ENCODE peak calls at places on chromosomes 13 and 19, in eight cellular contexts. One of them, this sample, is unnamed.

GRCh38 chr19:36258028-36258875 is 43.3 kb downstream of the ZNF146 start:
- DNase-seq in AG04450: no peak
- DNase-seq in esophagus muscularis mucosa: no peak
- DNase-seq in A549: no peak
- DNase-seq in hepatocyte: no peak
- DNase-seq in left ventricle myocardium inferior: no peak
- DNase-seq in small intestine: no peak
- DNase-seq in neural progenitor cell: no peak
- DNase-seq in this sample: no peak

GRCh38 chr13:94617389-94618000 is 15.8 kb downstream of the GPR180 start:
- DNase-seq in AG04450: no peak
- DNase-seq in esophagus muscularis mucosa: no peak
- DNase-seq in A549: no peak
- DNase-seq in hepatocyte: peak; percentile 40
- DNase-seq in left ventricle myocardium inferior: no peak
- DNase-seq in small intestine: peak; percentile 37
- DNase-seq in neural progenitor cell: no peak
- DNase-seq in this sample: no peak

GRCh38 chr13:114161644-114162532 is 17.2 kb upstream of the CFAP97D2 start:
- DNase-seq in AG04450: no peak
- DNase-seq in esophagus muscularis mucosa: no peak
- DNase-seq in A549: no peak
- DNase-seq in hepatocyte: peak; percentile 55
- DNase-seq in left ventricle myocardium inferior: peak; percentile 55
- DNase-seq in small intestine: peak; percentile 65
- DNase-seq in neural progenitor cell: no peak
- DNase-seq in this sample: no peak

GRCh38 chr19:51572415-51572814 is 1.3 kb downstream of the ZNF175 start:
- DNase-seq in AG04450: no peak
- DNase-seq in esophagus muscularis mucosa: no peak
- DNase-seq in A549: no peak
- DNase-seq in hepatocyte: no peak
- DNase-seq in left ventricle myocardium inferior: no peak
- DNase-seq in small intestine: no peak
- DNase-seq in neural progenitor cell: no peak
- DNase-seq in this sample: no peak

GRCh38 chr13:37618554-37618953 is 20.0 kb upstream of the POSTN start:
- DNase-seq in AG04450: no peak
- DNase-seq in esophagus muscularis mucosa: no peak
- DNase-seq in A549: no peak
- DNase-seq in hepatocyte: no peak
- DNase-seq in left ventricle myocardium inferior: no peak
- DNase-seq in small intestine: no peak
- DNase-seq in neural progenitor cell: no peak
- DNase-seq in this sample: no peak

GRCh38 chr19:2986951-2987491 is 9.7 kb downstream of the TLE6 start:
- DNase-seq in AG04450: no peak
- DNase-seq in esophagus muscularis mucosa: no peak
- DNase-seq in A549: no peak
- DNase-seq in hepatocyte: no peak
- DNase-seq in left ventricle myocardium inferior: no peak
- DNase-seq in small intestine: no peak
- DNase-seq in neural progenitor cell: peak; percentile 89
- DNase-seq in this sample: no peak

GRCh38 chr13:85417807-85418206 is 381.4 kb downstream of the SLITRK6 start:
- DNase-seq in AG04450: no peak
- DNase-seq in esophagus muscularis mucosa: no peak
- DNase-seq in A549: no peak
- DNase-seq in hepatocyte: no peak
- DNase-seq in left ventricle myocardium inferior: no peak
- DNase-seq in small intestine: peak; percentile 0
- DNase-seq in neural progenitor cell: no peak
- DNase-seq in this sample: no peak

GRCh38 chr19:6164906-6165531 is 29.6 kb downstream of the ACSBG2 start:
- DNase-seq in AG04450: no peak
- DNase-seq in esophagus muscularis mucosa: no peak
- DNase-seq in A549: no peak
- DNase-seq in hepatocyte: no peak
- DNase-seq in left ventricle myocardium inferior: no peak
- DNase-seq in small intestine: no peak
- DNase-seq in neural progenitor cell: no peak
- DNase-seq in this sample: no peak

GRCh38 chr19:55467236-55468053 is 2.9 kb upstream of the C19orf85 start:
- DNase-seq in AG04450: no peak
- DNase-seq in esophagus muscularis mucosa: no peak
- DNase-seq in A549: peak; percentile 73
- DNase-seq in hepatocyte: peak; percentile 76
- DNase-seq in left ventricle myocardium inferior: peak; percentile 69
- DNase-seq in small intestine: peak; percentile 59
- DNase-seq in neural progenitor cell: peak; percentile 70
- DNase-seq in this sample: no peak

GRCh38 chr13:111480976-111481375 is 160.5 kb downstream of the TEX29 start:
- DNase-seq in AG04450: no peak
- DNase-seq in esophagus muscularis mucosa: no peak
- DNase-seq in A549: no peak
- DNase-seq in hepatocyte: no peak
- DNase-seq in left ventricle myocardium inferior: no peak
- DNase-seq in small intestine: no peak
- DNase-seq in neural progenitor cell: no peak
- DNase-seq in this sample: no peak

GRCh38 chr13:49400755-49401659 is 42.9 kb downstream of the CAB39L start:
- DNase-seq in AG04450: peak; percentile 41
- DNase-seq in esophagus muscularis mucosa: no peak
- DNase-seq in A549: no peak
- DNase-seq in hepatocyte: peak; percentile 71
- DNase-seq in left ventricle myocardium inferior: no peak
- DNase-seq in small intestine: peak; percentile 38
- DNase-seq in neural progenitor cell: peak; percentile 22
- DNase-seq in this sample: peak; percentile 47

GRCh38 chr13:44648392-44649117 is 72.4 kb upstream of the TSC22D1 start:
- DNase-seq in AG04450: no peak
- DNase-seq in esophagus muscularis mucosa: no peak
- DNase-seq in A549: peak; percentile 6
- DNase-seq in hepatocyte: peak; percentile 16
- DNase-seq in left ventricle myocardium inferior: no peak
- DNase-seq in small intestine: peak; percentile 44
- DNase-seq in neural progenitor cell: no peak
- DNase-seq in this sample: no peak

GRCh38 chr19:1384085-1384462 is 367 bp downstream of the NDUFS7 start:
- DNase-seq in AG04450: no peak
- DNase-seq in esophagus muscularis mucosa: no peak
- DNase-seq in A549: no peak
- DNase-seq in hepatocyte: no peak
- DNase-seq in left ventricle myocardium inferior: no peak
- DNase-seq in small intestine: no peak
- DNase-seq in neural progenitor cell: no peak
- DNase-seq in this sample: no peak

GRCh38 chr19:17929056-17929455 is 3.8 kb upstream of the CCDC124 start:
- DNase-seq in AG04450: no peak
- DNase-seq in esophagus muscularis mucosa: no peak
- DNase-seq in A549: no peak
- DNase-seq in hepatocyte: no peak
- DNase-seq in left ventricle myocardium inferior: no peak
- DNase-seq in small intestine: no peak
- DNase-seq in neural progenitor cell: no peak
- DNase-seq in this sample: no peak

GRCh38 chr13:110964229-110965037 is 49.6 kb upstream of the ANKRD10 start:
- DNase-seq in AG04450: no peak
- DNase-seq in esophagus muscularis mucosa: peak; percentile 50
- DNase-seq in A549: no peak
- DNase-seq in hepatocyte: peak; percentile 22
- DNase-seq in left ventricle myocardium inferior: no peak
- DNase-seq in small intestine: peak; percentile 12
- DNase-seq in neural progenitor cell: no peak
- DNase-seq in this sample: no peak

GRCh38 chr19:16447015-16447384 is 24.8 kb downstream of the EPS15L1 start:
- DNase-seq in AG04450: peak; percentile 70
- DNase-seq in esophagus muscularis mucosa: no peak
- DNase-seq in A549: no peak
- DNase-seq in hepatocyte: peak; percentile 91
- DNase-seq in left ventricle myocardium inferior: peak; percentile 82
- DNase-seq in small intestine: peak; percentile 23
- DNase-seq in neural progenitor cell: no peak
- DNase-seq in this sample: peak; percentile 45

GRCh38 chr13:110285991-110286923 is 20.7 kb downstream of the COL4A1 start:
- DNase-seq in AG04450: no peak
- DNase-seq in esophagus muscularis mucosa: no peak
- DNase-seq in A549: no peak
- DNase-seq in hepatocyte: no peak
- DNase-seq in left ventricle myocardium inferior: no peak
- DNase-seq in small intestine: no peak
- DNase-seq in neural progenitor cell: no peak
- DNase-seq in this sample: no peak

GRCh38 chr13:63910406-63910957 is 2494.8 kb upstream of the PCDH20 start:
- DNase-seq in AG04450: no peak
- DNase-seq in esophagus muscularis mucosa: no peak
- DNase-seq in A549: no peak
- DNase-seq in hepatocyte: peak; percentile 7
- DNase-seq in left ventricle myocardium inferior: no peak
- DNase-seq in small intestine: no peak
- DNase-seq in neural progenitor cell: peak; percentile 66
- DNase-seq in this sample: no peak

GRCh38 chr19:42363614-42364346 is 26.3 kb downstream of the CNFN start:
- DNase-seq in AG04450: no peak
- DNase-seq in esophagus muscularis mucosa: no peak
- DNase-seq in A549: no peak
- DNase-seq in hepatocyte: no peak
- DNase-seq in left ventricle myocardium inferior: no peak
- DNase-seq in small intestine: no peak
- DNase-seq in neural progenitor cell: no peak
- DNase-seq in this sample: no peak
- H3K27ac ChIP-seq in AG04450: no peak overlapping the region
- H3K27ac ChIP-seq in esophagus muscularis mucosa: no peak overlapping the region
- H3K27ac ChIP-seq in A549: no peak overlapping the region
- H3K27ac ChIP-seq in hepatocyte: no peak overlapping the region
- H3K27ac ChIP-seq in left ventricle myocardium inferior: peak overlapping the region; percentile 82
- H3K27ac ChIP-seq in small intestine: no peak overlapping the region
- H3K27ac ChIP-seq in neural progenitor cell: no peak overlapping the region
- H3K27ac ChIP-seq in this sample: no peak overlapping the region

GRCh38 chr13:20942938-20943518 is 40.5 kb upstream of the XPO4 start:
- DNase-seq in AG04450: no peak
- DNase-seq in esophagus muscularis mucosa: no peak
- DNase-seq in A549: no peak
- DNase-seq in hepatocyte: no peak
- DNase-seq in left ventricle myocardium inferior: no peak
- DNase-seq in small intestine: no peak
- DNase-seq in neural progenitor cell: no peak
- DNase-seq in this sample: no peak
- H3K27ac ChIP-seq in AG04450: peak overlapping the region; percentile 61
- H3K27ac ChIP-seq in esophagus muscularis mucosa: peak overlapping the region; percentile 71
- H3K27ac ChIP-seq in A549: peak overlapping the region; percentile 44
- H3K27ac ChIP-seq in hepatocyte: peak overlapping the region; percentile 58
- H3K27ac ChIP-seq in left ventricle myocardium inferior: no peak overlapping the region
- H3K27ac ChIP-seq in small intestine: no peak overlapping the region
- H3K27ac ChIP-seq in neural progenitor cell: no peak overlapping the region
- H3K27ac ChIP-seq in this sample: peak overlapping the region; percentile 66

GRCh38 chr13:30340367-30341184 is 33.2 kb upstream of the KATNAL1 start:
- DNase-seq in AG04450: peak; percentile 46
- DNase-seq in esophagus muscularis mucosa: no peak
- DNase-seq in A549: no peak
- DNase-seq in hepatocyte: peak; percentile 50
- DNase-seq in left ventricle myocardium inferior: peak; percentile 67
- DNase-seq in small intestine: no peak
- DNase-seq in neural progenitor cell: no peak
- DNase-seq in this sample: no peak

GRCh38 chr13:30341815-30342570 is 34.6 kb upstream of the KATNAL1 start:
- DNase-seq in AG04450: peak; percentile 71
- DNase-seq in esophagus muscularis mucosa: no peak
- DNase-seq in A549: no peak
- DNase-seq in hepatocyte: peak; percentile 75
- DNase-seq in left ventricle myocardium inferior: peak; percentile 89
- DNase-seq in small intestine: peak; percentile 29
- DNase-seq in neural progenitor cell: no peak
- DNase-seq in this sample: peak; percentile 93

GRCh38 chr13:30338331-30338851 is 31.0 kb upstream of the KATNAL1 start:
- DNase-seq in AG04450: no peak
- DNase-seq in esophagus muscularis mucosa: peak; percentile 81
- DNase-seq in A549: no peak
- DNase-seq in hepatocyte: no peak
- DNase-seq in left ventricle myocardium inferior: no peak
- DNase-seq in small intestine: no peak
- DNase-seq in neural progenitor cell: no peak
- DNase-seq in this sample: no peak

GRCh38 chr13:30338952-30339351 is 31.6 kb upstream of the KATNAL1 start:
- DNase-seq in AG04450: no peak
- DNase-seq in esophagus muscularis mucosa: peak; percentile 0
- DNase-seq in A549: no peak
- DNase-seq in hepatocyte: no peak
- DNase-seq in left ventricle myocardium inferior: no peak
- DNase-seq in small intestine: no peak
- DNase-seq in neural progenitor cell: no peak
- DNase-seq in this sample: no peak

DNA sequence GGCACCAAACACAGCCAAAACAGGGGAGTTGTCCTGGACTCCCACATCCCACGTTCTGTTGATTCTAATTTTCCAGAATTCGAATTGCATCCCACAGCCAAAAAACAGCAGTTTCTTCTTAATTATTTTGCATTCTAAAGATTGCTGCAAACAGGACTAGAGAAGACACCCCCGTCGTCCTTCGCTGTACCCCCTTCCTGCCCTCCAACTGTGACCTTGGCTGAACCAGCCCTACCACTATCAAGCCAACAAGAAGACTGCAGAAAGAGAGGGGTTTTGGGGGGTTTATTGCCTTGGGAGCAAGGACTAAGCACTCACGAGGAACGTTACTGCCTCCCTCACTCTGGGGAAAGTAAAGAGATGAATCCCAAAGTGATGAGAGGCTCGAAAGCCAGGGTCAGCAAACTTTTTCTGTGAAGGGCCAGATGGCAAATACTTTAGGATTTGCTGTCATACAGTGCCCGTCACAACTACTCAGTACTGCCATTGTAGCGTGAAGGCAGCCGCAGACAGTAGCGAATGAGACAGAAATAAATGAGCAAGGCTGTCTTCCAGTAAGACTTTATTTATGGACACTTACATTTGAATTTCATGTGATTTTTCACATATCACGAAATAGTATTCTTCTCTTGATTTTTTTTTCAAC is 32.5 kb upstream of the KATNAL1 start:
- DNase-seq in AG04450: no peak
- DNase-seq in esophagus muscularis mucosa: no peak
- DNase-seq in A549: no peak
- DNase-seq in hepatocyte: no peak
- DNase-seq in left ventricle myocardium inferior: no peak
- DNase-seq in small intestine: no peak
- DNase-seq in neural progenitor cell: no peak
- DNase-seq in this sample: no peak
- H3K27ac ChIP-seq in AG04450: peak overlapping the region; percentile 77
- H3K27ac ChIP-seq in esophagus muscularis mucosa: peak overlapping the region; percentile 76
- H3K27ac ChIP-seq in A549: peak overlapping the region; percentile 50
- H3K27ac ChIP-seq in hepatocyte: peak overlapping the region; percentile 36
- H3K27ac ChIP-seq in left ventricle myocardium inferior: peak overlapping the region; percentile 85
- H3K27ac ChIP-seq in small intestine: no peak overlapping the region
- H3K27ac ChIP-seq in neural progenitor cell: no peak overlapping the region
- H3K27ac ChIP-seq in this sample: peak overlapping the region; percentile 86

DNA sequence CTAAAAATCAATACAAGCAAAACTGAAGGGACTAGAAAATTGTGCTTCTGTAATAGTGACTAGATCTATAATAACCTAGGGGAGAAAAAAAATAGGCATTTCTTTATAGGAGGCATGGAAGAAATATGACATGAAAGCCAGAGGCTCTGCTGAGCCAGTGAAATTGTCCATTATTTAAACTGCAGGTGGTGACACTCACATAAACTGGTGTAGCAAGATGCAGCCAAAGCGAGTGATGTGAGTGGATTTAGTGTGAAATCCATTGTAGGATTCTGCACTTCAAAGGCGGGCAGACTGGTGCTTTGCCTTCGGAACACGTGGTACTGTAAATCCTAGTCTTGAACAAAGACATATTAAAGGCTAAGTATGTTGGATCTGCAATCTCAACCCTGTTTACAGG is 361.9 kb downstream of the TBC1D4 start:
- DNase-seq in AG04450: no peak
- DNase-seq in esophagus muscularis mucosa: no peak
- DNase-seq in A549: no peak
- DNase-seq in hepatocyte: no peak
- DNase-seq in left ventricle myocardium inferior: no peak
- DNase-seq in small intestine: no peak
- DNase-seq in neural progenitor cell: no peak
- DNase-seq in this sample: no peak
- H3K27ac ChIP-seq in AG04450: no peak overlapping the region
- H3K27ac ChIP-seq in esophagus muscularis mucosa: no peak overlapping the region
- H3K27ac ChIP-seq in A549: no peak overlapping the region
- H3K27ac ChIP-seq in hepatocyte: no peak overlapping the region
- H3K27ac ChIP-seq in left ventricle myocardium inferior: no peak overlapping the region
- H3K27ac ChIP-seq in small intestine: no peak overlapping the region
- H3K27ac ChIP-seq in neural progenitor cell: no peak overlapping the region
- H3K27ac ChIP-seq in this sample: no peak overlapping the region